ENCODE peak calls at places on chromosomes 7 and 10, in four cellular contexts. One of them, this sample, is unnamed.

GRCh38 chr10:121288864-121289659 is 309.2 kb downstream of the FGFR2 start:
- DNase-seq in K562: no peak
- DNase-seq in HEK293T: no peak
- DNase-seq in HepG2: no peak
- DNase-seq in this sample: no peak

GRCh38 chr10:127151541-127151940 is 44.9 kb downstream of the INSYN2A start:
- DNase-seq in K562: no peak
- DNase-seq in HEK293T: no peak
- DNase-seq in HepG2: no peak
- DNase-seq in this sample: no peak

GRCh38 chr10:59585046-59585700 is 124.5 kb downstream of the SLC16A9 start:
- DNase-seq in HepG2: no peak
- DNase-seq in K562: no peak
- DNase-seq in HEK293T: no peak
- DNase-seq in this sample: no peak

GRCh38 chr10:86285136-86285790 is 81.3 kb downstream of the GRID1 start:
- DNase-seq in HEK293T: no peak
- DNase-seq in K562: no peak
- DNase-seq in HepG2: no peak
- DNase-seq in this sample: no peak

GRCh38 chr10:60853107-60853506 is 74.8 kb downstream of the CDK1 start:
- DNase-seq in K562: no peak
- DNase-seq in HepG2: no peak
- DNase-seq in HEK293T: no peak
- DNase-seq in this sample: no peak

GRCh38 chr7:96996111-96996936 is 9.0 kb upstream of the DLX6 start:
- DNase-seq in HepG2: no peak
- DNase-seq in K562: no peak
- DNase-seq in HEK293T: no peak
- DNase-seq in this sample: no peak

GRCh38 chr10:108132303-108132702 is 967.8 kb upstream of the SORCS1 start:
- DNase-seq in HEK293T: no peak
- DNase-seq in HepG2: no peak
- DNase-seq in K562: no peak
- DNase-seq in this sample: no peak

GRCh38 chr7:100163871-100164270 is 4.5 kb downstream of the GAL3ST4 start:
- DNase-seq in HepG2: no peak
- DNase-seq in HEK293T: no peak
- DNase-seq in K562: no peak
- DNase-seq in this sample: no peak

GRCh38 chr7:156487811-156488523 is 152.6 kb upstream of the RNF32 start:
- DNase-seq in HEK293T: no peak
- DNase-seq in K562: no peak
- DNase-seq in HepG2: peak; percentile 30
- DNase-seq in this sample: no peak

GRCh38 chr10:91610444-91610843 is 22.4 kb downstream of the PPP1R3C start:
- DNase-seq in HEK293T: no peak
- DNase-seq in K562: no peak
- DNase-seq in HepG2: no peak
- DNase-seq in this sample: no peak

GRCh38 chr10:91610919-91611318 is 22.0 kb downstream of the PPP1R3C start:
- DNase-seq in K562: no peak
- DNase-seq in HepG2: no peak
- DNase-seq in HEK293T: no peak
- DNase-seq in this sample: no peak

GRCh38 chr10:91616124-91616523 is 16.7 kb downstream of the PPP1R3C start:
- DNase-seq in HepG2: no peak
- DNase-seq in HEK293T: no peak
- DNase-seq in K562: no peak
- DNase-seq in this sample: no peak

GRCh38 chr10:91614254-91614624 is 18.6 kb downstream of the PPP1R3C start:
- DNase-seq in HepG2: no peak
- DNase-seq in K562: no peak
- DNase-seq in HEK293T: no peak
- DNase-seq in this sample: no peak

GRCh38 chr10:91613411-91614253 is 19.2 kb downstream of the PPP1R3C start:
- DNase-seq in HepG2: no peak
- DNase-seq in HEK293T: no peak
- DNase-seq in K562: no peak
- DNase-seq in this sample: no peak
- TF ChIP-seq TARDBP in HepG2: no peak
- TF ChIP-seq TARDBP in HEK293T: no peak
- TF ChIP-seq TARDBP in K562: no peak
- TF ChIP-seq TARDBP in this sample: no peak

GRCh38 chr7:138125598-138126111 is 49.4 kb downstream of the AKR1D1 start:
- DNase-seq in K562: no peak
- DNase-seq in HEK293T: no peak
- DNase-seq in HepG2: no peak
- DNase-seq in this sample: peak; percentile 50
- TF ChIP-seq TARDBP in K562: no peak
- TF ChIP-seq TARDBP in HEK293T: no peak
- TF ChIP-seq TARDBP in HepG2: no peak
- TF ChIP-seq TARDBP in this sample: no peak

GRCh38 chr7:92226981-92227380 is 18.7 kb downstream of the KRIT1 start:
- DNase-seq in K562: no peak
- DNase-seq in HEK293T: no peak
- DNase-seq in HepG2: no peak
- DNase-seq in this sample: no peak

DNA sequence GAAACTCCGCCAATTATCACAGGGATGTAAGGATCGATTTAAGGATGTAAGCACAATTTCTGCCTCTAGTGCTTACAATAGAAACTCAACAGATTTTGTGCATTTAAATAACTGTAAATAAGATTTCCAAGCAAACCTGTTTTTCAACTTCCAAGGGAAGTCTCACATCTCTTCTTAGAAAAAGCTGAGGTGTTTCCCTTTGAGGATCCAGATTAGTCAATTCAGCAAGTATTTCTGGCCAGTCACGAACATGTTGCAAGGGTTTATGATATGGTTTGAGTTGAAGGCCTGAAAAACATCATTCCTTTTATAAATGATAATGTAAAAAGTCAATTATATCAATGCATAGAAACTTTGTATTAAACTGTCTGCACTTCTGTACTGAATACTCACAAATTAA is 23.9 kb downstream of the KRIT1 start:
- DNase-seq in K562: no peak
- DNase-seq in HEK293T: no peak
- DNase-seq in HepG2: no peak
- DNase-seq in this sample: no peak
- TF ChIP-seq TARDBP in K562: no peak
- TF ChIP-seq TARDBP in HEK293T: no peak
- TF ChIP-seq TARDBP in HepG2: no peak
- TF ChIP-seq TARDBP in this sample: no peak

GRCh38 chr7:17640730-17641377 is 299.4 kb downstream of the SNX13 start:
- DNase-seq in K562: peak; percentile 23
- DNase-seq in HepG2: peak; percentile 28
- DNase-seq in HEK293T: peak; percentile 45
- DNase-seq in this sample: no peak

GRCh38 chr7:17651926-17652385 is 288.3 kb downstream of the SNX13 start:
- DNase-seq in HepG2: no peak
- DNase-seq in HEK293T: no peak
- DNase-seq in K562: no peak
- DNase-seq in this sample: no peak

GRCh38 chr7:17651296-17651695 is 289.0 kb downstream of the SNX13 start:
- DNase-seq in HepG2: no peak
- DNase-seq in K562: no peak
- DNase-seq in HEK293T: no peak
- DNase-seq in this sample: no peak

GRCh38 chr7:17645500-17645899 is 294.8 kb downstream of the SNX13 start:
- DNase-seq in HEK293T: no peak
- DNase-seq in K562: no peak
- DNase-seq in HepG2: no peak
- DNase-seq in this sample: no peak

DNA sequence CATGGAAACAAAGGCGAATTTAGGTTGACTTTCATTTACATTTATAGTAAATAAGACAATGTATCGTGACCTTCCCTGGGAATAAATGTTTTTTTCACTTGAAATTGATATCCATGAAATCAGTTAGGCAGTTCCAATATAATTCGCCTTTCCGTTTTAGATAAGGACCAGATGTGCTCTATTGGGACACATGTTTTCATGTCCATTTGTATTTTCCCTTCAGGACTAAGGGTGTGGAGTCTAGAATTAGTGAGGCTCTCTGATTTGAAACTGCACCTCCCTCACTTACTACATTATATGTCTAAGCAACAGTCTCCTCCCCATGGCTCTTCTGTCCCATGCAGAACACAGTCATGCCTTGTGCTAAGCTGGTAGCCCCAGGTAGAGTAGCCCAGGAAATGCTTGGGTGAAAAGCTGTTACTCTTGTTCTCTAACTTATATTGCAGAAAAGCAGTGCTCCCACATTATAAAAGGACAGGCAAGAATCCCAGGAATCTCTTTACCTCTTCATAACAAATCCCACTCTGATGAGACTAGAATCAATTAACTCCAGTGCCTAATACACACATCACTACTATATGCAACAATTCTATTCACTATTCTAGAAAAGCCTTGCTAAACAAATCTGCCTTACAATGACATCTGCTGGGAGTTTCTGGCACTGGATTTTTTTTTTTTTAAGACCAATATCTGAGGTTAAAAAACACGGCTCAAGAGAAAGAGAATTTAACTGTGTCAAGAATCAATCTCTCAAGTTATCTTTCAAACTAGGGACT is 293.9 kb downstream of the SNX13 start:
- DNase-seq in HEK293T: no peak
- DNase-seq in HepG2: no peak
- DNase-seq in K562: no peak
- DNase-seq in this sample: no peak
- TF ChIP-seq TARDBP in HEK293T: no peak
- TF ChIP-seq TARDBP in HepG2: no peak
- TF ChIP-seq TARDBP in K562: no peak
- TF ChIP-seq TARDBP in this sample: no peak

This sample was measured in GM12878.